ENCODE peak calls at places on chromosome 21, in seven cellular contexts. T is HCT116, U is IMR-90, P is hepatocyte, G is GM23248, H is neural progenitor cell, K is GM23338. F is an unnamed sample.
A peak's percentile ranks its signal among the peaks of the same experiment; 100 is the strongest.

GRCh38 chr21:14560555-14560954 is 14.4 kb upstream of the SAMSN1 start:
- DNase-seq in T (no peak), U (no peak), P (no peak), G (no peak), H (no peak), K (no peak), F (no peak)

GRCh38 chr21:35674272-35674671 is 386.1 kb downstream of the SETD4 start:
- DNase-seq in T (no peak), U (no peak), P (no peak), G (no peak), H (no peak), K (no peak), F (no peak)

GRCh38 chr21:35288238-35288637 is 239.1 kb upstream of the RUNX1 start:
- DNase-seq in T (no peak), U (no peak), P (no peak), G (no peak), H (no peak), K (no peak), F (no peak)

GRCh38 chr21:38171723-38172344 is 85.0 kb upstream of the KCNJ15 start:
- DNase-seq in T (no peak), U (peak; percentile 45), P (peak; percentile 35), G (peak; percentile 53), H (peak; percentile 72), K (peak; percentile 78), F (peak; percentile 75)

GRCh38 chr21:45886610-45887026 is 95.0 kb upstream of the COL6A1 start:
- DNase-seq in T (no peak), U (no peak), P (no peak), G (no peak), H (no peak), K (no peak), F (no peak)

GRCh38 chr21:32756096-32756495 is 15.5 kb downstream of the PAXBP1 start:
- DNase-seq in T (no peak), U (no peak), P (no peak), G (no peak), H (no peak), K (no peak), F (no peak)

GRCh38 chr21:43825936-43826622 is 36.7 kb downstream of the RRP1 start:
- DNase-seq in T (no peak), U (no peak), P (no peak), G (no peak), H (peak; percentile 43), K (peak; percentile 79), F (peak; percentile 7)

GRCh38 chr21:39136711-39137110 is 46.5 kb downstream of the PSMG1 start:
- DNase-seq in T (no peak), U (peak; percentile 47), P (no peak), G (peak; percentile 80), H (no peak), K (no peak), F (peak; percentile 56)

GRCh38 chr21:35046223-35046690 is 2.8 kb downstream of the RUNX1 start:
- DNase-seq in T (no peak), U (no peak), P (no peak), G (no peak), H (no peak), K (no peak), F (no peak)

GRCh38 chr21:34243562-34243961 is 120.2 kb upstream of the KCNE2 start:
- DNase-seq in T (peak; percentile 19), U (peak; percentile 11), P (no peak), G (peak; percentile 38), H (peak; percentile 27), K (peak; percentile 72), F (peak; percentile 1)

GRCh38 chr21:16979574-16979973 is 533.3 kb upstream of the CXADR start:
- DNase-seq in T (no peak), U (no peak), P (no peak), G (no peak), H (no peak), K (no peak), F (no peak)

GRCh38 chr21:36369064-36369685 is 16.0 kb upstream of the CHAF1B start:
- DNase-seq in T (no peak), U (no peak), P (no peak), G (no peak), H (no peak), K (no peak), F (no peak)

GRCh38 chr21:36041910-36042309 is 18.4 kb downstream of the SETD4 start:
- DNase-seq in T (no peak), U (no peak), P (no peak), G (no peak), H (no peak), K (no peak), F (no peak)

GRCh38 chr21:19322360-19322759 is 918.8 kb upstream of the TMPRSS15 start:
- DNase-seq in T (no peak), U (no peak), P (no peak), G (no peak), H (no peak), K (peak; percentile 7), F (peak; percentile 1)

GRCh38 chr21:14977814-14978213 is 87.0 kb downstream of the NRIP1 start:
- DNase-seq in T (no peak), U (no peak), P (no peak), G (no peak), H (no peak), K (no peak), F (no peak)

GRCh38 chr21:38937286-38937790 is 131.6 kb downstream of the ETS2 start:
- DNase-seq in T (no peak), U (no peak), P (no peak), G (no peak), H (no peak), K (no peak), F (no peak)

GRCh38 chr21:33403128-33403785 is at the start of gene IFNGR2:
- DNase-seq in T (no peak), U (no peak), P (peak; percentile 81), G (peak; percentile 58), H (peak; percentile 77), K (peak; percentile 58), F (no peak)

GRCh38 chr21:42523211-42523610 is 9.6 kb downstream of the SLC37A1 start:
- DNase-seq in T (no peak), U (no peak), P (no peak), G (no peak), H (no peak), K (no peak), F (no peak)

GRCh38 chr21:42523941-42524340 is 10.3 kb downstream of the SLC37A1 start:
- DNase-seq in T (no peak), U (no peak), P (peak; percentile 48), G (no peak), H (no peak), K (no peak), F (no peak)

GRCh38 chr21:42525676-42526378 is 12.2 kb downstream of the SLC37A1 start:
- DNase-seq in T (no peak), U (no peak), P (no peak), G (no peak), H (no peak), K (no peak), F (no peak)

GRCh38 chr21:42525228-42525604 is 11.6 kb downstream of the SLC37A1 start:
- DNase-seq in T (no peak), U (peak; percentile 15), P (peak; percentile 48), G (peak; percentile 16), H (peak; percentile 54), K (peak; percentile 37), F (no peak)

GRCh38 chr21:42524341-42525227 is 10.9 kb downstream of the SLC37A1 start:
- DNase-seq in T (no peak), U (peak; percentile 52), P (peak; percentile 82), G (peak; percentile 39), H (peak; percentile 75), K (peak; percentile 53), F (peak; percentile 86)
- H3K4me3 ChIP-seq in T (no peak overlapping the region), U (no peak overlapping the region), P (no peak overlapping the region), G (no peak overlapping the region), H (peak overlapping the region; percentile 30), K (peak overlapping the region; percentile 36), F (peak overlapping the region; percentile 5)

GRCh38 chr21:41199588-41199987 is 31.6 kb downstream of the BACE2 start:
- DNase-seq in T (no peak), U (no peak), P (no peak), G (no peak), H (no peak), K (no peak), F (no peak)

GRCh38 chr21:41197582-41197981 is 29.6 kb downstream of the BACE2 start:
- DNase-seq in T (no peak), U (no peak), P (no peak), G (no peak), H (no peak), K (no peak), F (no peak)

GRCh38 chr21:41199123-41199522 is 31.2 kb downstream of the BACE2 start:
- DNase-seq in T (no peak), U (no peak), P (no peak), G (no peak), H (no peak), K (no peak), F (no peak)

GRCh38 chr21:41196990-41197389 is 29.0 kb downstream of the BACE2 start:
- DNase-seq in T (no peak), U (peak; percentile 43), P (no peak), G (peak; percentile 55), H (no peak), K (no peak), F (peak; percentile 24)

DNA sequence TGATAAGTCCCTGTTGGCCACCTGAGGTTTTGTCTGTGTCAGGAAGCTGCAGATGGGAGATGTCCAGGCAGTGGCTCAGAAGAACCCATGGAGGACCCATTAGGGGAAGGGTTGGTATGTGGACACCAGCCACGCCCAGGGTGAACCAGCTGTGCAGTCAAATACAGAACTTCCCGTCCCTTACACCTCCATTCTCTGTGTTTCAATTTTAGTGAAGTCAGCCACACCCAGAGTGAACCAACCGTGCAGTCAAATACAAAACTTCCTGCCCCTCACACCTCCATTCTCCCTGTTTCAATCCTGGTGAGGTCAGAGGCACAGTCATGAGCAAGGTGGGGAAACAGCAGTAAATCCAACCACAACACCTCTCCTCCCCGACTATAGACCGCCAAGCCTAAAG is 27.4 kb downstream of the BACE2 start:
- DNase-seq in T (no peak), U (no peak), P (no peak), G (no peak), H (no peak), K (no peak), F (no peak)
- H4K20me1 ChIP-seq in T (no peaks in the 10 kb centered on the region), U (no peaks in the 10 kb centered on the region), P (no peaks in the 10 kb centered on the region), G (no peaks in the 10 kb centered on the region), H (no peaks in the 10 kb centered on the region), K (no peaks in the 10 kb centered on the region), F (no peaks in the 10 kb centered on the region)

DNA sequence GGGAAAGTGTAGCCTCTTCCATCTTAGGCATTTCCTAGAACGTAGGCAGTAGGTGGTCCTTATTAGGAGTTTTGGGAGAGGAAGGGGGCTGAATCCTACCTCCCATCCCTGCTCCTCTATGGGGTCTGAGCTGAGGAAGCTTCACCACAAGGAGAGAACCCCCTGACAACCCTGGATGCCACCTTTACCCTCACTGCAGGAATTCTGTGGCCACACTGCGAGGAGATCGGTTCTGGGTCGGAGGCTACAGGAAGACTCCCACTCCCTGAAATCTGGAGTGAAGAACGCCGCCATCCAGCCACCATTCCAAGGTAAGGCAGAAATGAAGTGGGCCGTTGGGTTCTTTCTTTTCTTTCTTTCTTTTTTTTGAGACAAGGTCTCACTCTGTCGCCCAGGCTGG is 1.5 kb downstream of the MX1 start:
- DNase-seq in T (no peak), U (no peak), P (no peak), G (no peak), H (no peak), K (no peak), F (no peak)
- H3K4me3 ChIP-seq in T (no peak overlapping the region), U (no peak overlapping the region), P (no peak overlapping the region), G (no peak overlapping the region), H (no peak overlapping the region), K (no peak overlapping the region), F (no peak overlapping the region)

DNA sequence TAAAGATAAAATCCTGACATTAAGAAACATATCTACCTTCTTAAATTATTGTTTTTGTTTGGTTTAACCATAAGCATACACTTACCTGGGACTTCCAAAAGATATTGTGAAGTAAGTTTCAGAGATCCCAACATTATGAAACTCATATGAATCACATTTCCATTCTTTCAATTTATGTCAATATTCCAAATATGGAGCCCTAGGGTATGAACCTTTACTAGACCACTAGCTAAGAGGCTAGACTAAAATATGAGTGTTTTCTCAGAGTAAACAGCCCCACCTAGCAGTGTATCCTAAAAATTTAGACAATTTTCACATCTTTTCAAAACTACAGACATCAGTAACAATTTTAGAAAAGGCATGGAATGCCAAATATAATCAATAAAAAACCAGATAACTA is 24.4 kb downstream of the SCAF4 start:
- DNase-seq in T (no peak), U (no peak), P (no peak), G (no peak), H (no peak), K (no peak), F (no peak)
- H4K20me1 ChIP-seq in T (peaks cover 11% of the 10 kb centered on the region), U (peaks cover 42% of the 10 kb centered on the region), P (peaks cover 92% of the 10 kb centered on the region), G (no peaks in the 10 kb centered on the region), H (peaks cover 92% of the 10 kb centered on the region), K (peaks cover 67% of the 10 kb centered on the region), F (no peaks in the 10 kb centered on the region)